ENCODE peak calls at places on chromosome 9, in nine cellular contexts. Z is stimulated activated CD4-positive, alpha-beta T cell treated with anti-CD3 and anti-CD28 coated beads, Interleukin-12 subunit alpha, Interleukin-12 subunit beta, amount 100 ng/mL, for 24 hours; L is foreskin fibroblast; V is endothelial cell; D is CD4-positive, alpha-beta T cell; Y is activated CD8-positive, alpha-beta memory T cell treated with anti-CD3 and anti-CD28 coated beads for 24 hours; C is amniotic stem cell; G is AG09309; S is MM.1S. U is an unnamed sample.

GRCh38 chr9:123360161-123361085 is 4.4 kb downstream of the CRB2 start:
- DNase-seq in G (no peak), C (no peak), S (peak), D (peak), Y (peak), L (no peak), Z (no peak), V (peak), U (no peak)

GRCh38 chr9:138070815-138071214 is 193.2 kb downstream of the CACNA1B start:
- DNase-seq in Z (no peak), S (no peak), Y (no peak), L (no peak), V (no peak), D (no peak), G (no peak), C (no peak), U (no peak)

GRCh38 chr9:98619788-98620187 is 88.9 kb downstream of the GABBR2 start:
- DNase-seq in Z (no peak), G (no peak), S (no peak), Y (no peak), L (no peak), V (no peak), C (no peak), D (no peak), U (no peak)

GRCh38 chr9:73995836-73996235 is 501.3 kb upstream of the RORB start:
- DNase-seq in L (no peak), V (no peak), S (no peak), C (no peak), Z (no peak), Y (no peak), G (no peak), D (no peak), U (no peak)

GRCh38 chr9:99264070-99264469 is 42.0 kb downstream of the SEC61B start:
- DNase-seq in D (no peak), Z (no peak), V (peak), G (no peak), Y (no peak), C (no peak), S (no peak), L (peak), U (no peak)

GRCh38 chr9:136943291-136944093 is 1.0 kb downstream of the FBXW5 start:
- DNase-seq in V (peak), S (peak), Z (no peak), G (no peak), D (no peak), Y (no peak), C (no peak), L (peak), U (no peak)

GRCh38 chr9:129267141-129267540 is 89.1 kb upstream of the IER5L start:
- DNase-seq in Y (no peak), D (no peak), Z (no peak), C (no peak), G (no peak), V (no peak), S (no peak), L (no peak), U (no peak)

GRCh38 chr9:95048225-95049087 is 269.1 kb downstream of the FANCC start:
- DNase-seq in V (peak), D (peak), C (no peak), L (peak), Y (peak), Z (peak), G (no peak), S (peak), U (no peak)

GRCh38 chr9:134491856-134492255 is 149.7 kb upstream of the COL5A1 start:
- DNase-seq in G (no peak), S (no peak), V (no peak), L (no peak), C (no peak), D (no peak), Z (no peak), Y (no peak), U (no peak)

GRCh38 chr9:129887210-129888084 is 52.2 kb downstream of the USP20 start:
- DNase-seq in Y (peak), C (no peak), G (peak), D (peak), S (peak), Z (no peak), L (peak), V (no peak), U (no peak)

GRCh38 chr9:80874276-80874675 is 815.1 kb downstream of the TLE1 start:
- DNase-seq in Z (no peak), S (no peak), V (no peak), C (no peak), D (no peak), L (peak), Y (no peak), G (peak), U (no peak)

GRCh38 chr9:79670269-79670961 is 98.7 kb downstream of the TLE4 start:
- DNase-seq in V (no peak), S (no peak), Z (no peak), D (no peak), C (no peak), L (peak), Y (no peak), G (no peak), U (no peak)

U was measured in epithelial cell of proximal tubule.